ENCODE peak calls at places on chromosomes 3 and 15, in four cellular contexts. K is fibroblast of mammary gland, Y is left lung, S is GM06990. I is an unnamed sample.

GRCh38 chr3:9146367-9147071 is 102.9 kb downstream of the SRGAP3 start:
- DNase-seq in K (no peak), Y (no peak), S (peak), I (no peak)

GRCh38 chr3:117873236-117873635 is 1161.4 kb downstream of the IGSF11 start:
- DNase-seq in K (no peak), Y (no peak), S (no peak), I (no peak)

GRCh38 chr3:172844428-172844827 is 93.9 kb downstream of the ECT2 start:
- DNase-seq in K (no peak), Y (no peak), S (no peak), I (no peak)

GRCh38 chr15:31488437-31489204 is 162.0 kb downstream of the KLF13 start:
- DNase-seq in K (peak), Y (no peak), S (peak), I (peak)

GRCh38 chr3:77871436-77871835 is 831.5 kb downstream of the ROBO2 start:
- DNase-seq in K (no peak), Y (no peak), S (no peak), I (no peak)

GRCh38 chr3:161893972-161894371 is 397.4 kb downstream of the OTOL1 start:
- DNase-seq in K (peak), Y (no peak), S (no peak), I (peak)

GRCh38 chr3:112365035-112365434 is 32.1 kb downstream of the CD200 start:
- DNase-seq in K (no peak), Y (no peak), S (no peak), I (no peak)

GRCh38 chr3:8651418-8652322 is 7.1 kb upstream of the SSUH2 start:
- DNase-seq in K (no peak), Y (no peak), S (no peak), I (no peak)

GRCh38 chr3:42855219-42855546 is 20.5 kb downstream of the CYP8B1 start:
- DNase-seq in K (no peak), Y (no peak), S (no peak), I (no peak)

GRCh38 chr3:46934508-46935167 is 41.9 kb downstream of the CCDC12 start:
- DNase-seq in K (peak), Y (no peak), S (no peak), I (peak)

GRCh38 chr3:100427694-100428093 is 26.4 kb downstream of the LNP1 start:
- DNase-seq in K (no peak), Y (no peak), S (no peak), I (no peak)

GRCh38 chr3:36813320-36813719 is 49.0 kb upstream of the DCLK3 start:
- DNase-seq in K (no peak), Y (no peak), S (no peak), I (no peak)

GRCh38 chr3:153679711-153680110 is 441.5 kb upstream of the ARHGEF26 start:
- DNase-seq in K (no peak), Y (no peak), S (no peak), I (no peak)

GRCh38 chr15:72168131-72168825 is 29.3 kb downstream of the GRAMD2A start:
- DNase-seq in K (no peak), Y (no peak), S (no peak), I (no peak)

GRCh38 chr15:41490355-41490754 is 3.3 kb upstream of the ITPKA start:
- DNase-seq in K (peak), Y (no peak), S (peak), I (peak)

GRCh38 chr15:46848704-46849103 is 868.6 kb upstream of the SEMA6D start:
- DNase-seq in K (peak), Y (peak), S (no peak), I (peak)

GRCh38 chr15:74172751-74173544 is 562 bp upstream of the ISLR start:
- DNase-seq in K (peak), Y (no peak), S (no peak), I (peak)

DNA sequence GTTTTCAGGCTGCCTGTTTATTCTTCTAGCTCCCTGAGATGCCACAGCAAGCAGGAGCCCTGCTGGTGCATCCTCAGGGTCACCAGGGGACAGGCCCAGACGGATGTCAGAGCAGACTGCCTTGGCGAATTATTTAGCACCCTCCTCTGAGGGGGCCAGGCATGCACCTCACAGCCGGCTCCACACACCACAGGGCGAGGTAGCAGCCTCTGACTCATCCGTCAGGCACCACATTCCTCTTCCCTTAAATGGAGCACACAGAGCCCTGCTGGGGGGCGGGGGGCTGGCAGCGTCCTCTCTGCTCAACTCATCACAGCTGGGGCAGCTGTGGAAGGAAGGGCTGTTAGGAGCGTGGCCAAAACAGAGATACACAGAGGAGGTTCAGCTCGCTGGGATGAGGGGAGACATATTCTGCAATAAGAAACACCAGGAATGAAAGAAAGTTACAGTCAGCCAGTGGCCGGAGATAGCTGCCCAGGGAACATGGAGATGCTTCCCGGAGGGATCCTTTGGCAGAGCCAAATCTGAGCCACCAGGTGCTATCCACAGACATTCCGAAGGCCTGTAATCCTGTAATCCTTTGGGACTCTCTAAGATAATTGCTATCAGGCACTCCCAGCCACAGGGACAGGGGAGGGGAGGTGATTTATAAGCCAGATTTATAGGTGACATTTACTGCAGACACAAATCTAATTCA is 13.9 kb upstream of the PRICKLE2 start:
- DNase-seq in K (peak), Y (peak), S (no peak), I (peak)
- H3K4me3 ChIP-seq in K (no peak), Y (no peak), S (no peak), I (peak)

DNA sequence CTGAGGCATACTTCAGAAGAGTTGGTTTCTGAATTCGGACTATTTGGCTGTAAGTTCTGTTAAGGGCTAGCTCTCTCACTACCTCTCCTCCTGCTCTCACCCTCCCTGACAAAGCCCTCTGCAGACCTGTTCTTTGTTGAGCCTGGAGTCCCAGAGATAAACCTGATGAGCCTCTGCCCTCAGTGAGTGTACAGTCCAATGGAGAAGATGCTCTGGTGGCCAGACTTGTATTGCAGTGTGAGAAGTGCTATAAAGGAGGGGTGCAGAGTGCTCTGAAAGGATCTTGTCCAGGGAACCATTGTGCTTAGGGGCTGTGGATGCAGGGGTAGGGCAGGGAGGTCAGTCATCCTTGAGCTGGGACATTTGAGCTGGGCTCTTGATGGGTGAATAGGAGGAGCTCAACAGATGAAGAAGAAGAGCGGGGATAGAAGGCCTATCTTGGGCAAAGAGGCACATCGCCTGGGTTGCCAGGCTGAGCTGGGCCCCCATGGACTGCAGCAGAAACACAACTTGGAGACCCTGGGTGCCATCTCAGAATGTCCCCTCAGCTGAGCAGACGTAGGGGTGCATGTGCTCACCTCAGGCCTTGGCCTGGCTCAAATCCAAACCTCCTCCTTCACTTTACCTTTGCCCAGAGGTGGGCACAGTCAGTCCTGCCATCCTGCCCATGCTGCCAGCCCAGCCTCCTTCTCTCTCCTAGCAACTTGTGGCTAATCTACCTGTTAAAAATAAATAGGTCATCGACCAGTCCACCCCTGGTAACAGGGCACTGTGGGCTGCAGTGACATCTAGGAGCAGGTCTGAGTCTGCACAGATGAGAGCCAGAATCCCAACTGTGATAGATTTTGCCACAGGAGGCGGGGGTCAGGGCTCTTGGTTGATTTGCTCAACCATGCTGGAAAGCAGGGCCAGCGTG is 3.3 kb downstream of the CAND2 start:
- DNase-seq in K (no peak), Y (no peak), S (no peak), I (no peak)
- TF ChIP-seq CTCF in K (no peak), Y (no peak), S (no peak), I (no peak)

GRCh38 chr3:156106721-156107373 is 13.5 kb upstream of the KCNAB1 start:
- DNase-seq in K (no peak), Y (no peak), S (no peak), I (no peak)

GRCh38 chr3:156102267-156102912 is 18.0 kb upstream of the KCNAB1 start:
- DNase-seq in K (no peak), Y (no peak), S (no peak), I (no peak)

GRCh38 chr3:156109989-156110388 is 10.4 kb upstream of the KCNAB1 start:
- DNase-seq in K (no peak), Y (no peak), S (no peak), I (no peak)

GRCh38 chr3:156107504-156107903 is 12.9 kb upstream of the KCNAB1 start:
- DNase-seq in K (no peak), Y (no peak), S (no peak), I (no peak)
- H3K4me3 ChIP-seq in K (no peak), Y (no peak), S (no peak), I (no peak)

DNA sequence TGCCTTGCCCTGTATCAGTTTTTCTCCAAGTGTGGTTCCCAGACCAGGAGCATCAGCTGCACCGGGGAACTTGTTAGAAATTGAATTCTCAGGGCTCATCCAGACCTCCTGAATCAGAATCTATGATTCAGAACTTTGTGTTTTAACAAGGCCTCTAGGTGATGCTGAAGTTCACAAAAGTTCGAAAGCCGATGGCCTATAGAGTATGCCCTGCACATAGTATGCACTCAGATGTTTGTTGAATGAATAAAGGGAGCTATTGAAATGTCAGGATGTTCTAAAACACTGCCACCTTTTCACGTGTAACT is 666 bp upstream of the LARP6 start:
- DNase-seq in K (peak), Y (no peak), S (no peak), I (peak)
- TF ChIP-seq CTCF in K (peak), Y (no peak), S (peak), I (no peak)